ENCODE peak calls at places on chromosomes 3 and 15, in nine cellular contexts. H is WERI-Rb-1; P is T-helper 1 cell; J is osteoblast; U is CD8-positive, alpha-beta memory T cell; E is activated gamma-delta T cell treated with Interleukin-2 at 50 U/mL for 16 hours; V is mesendoderm; L is activated naive CD8-positive, alpha-beta T cell treated with anti-CD3 and anti-CD28 coated beads for 36 hours; D is psoas muscle. C is an unnamed sample.
A peak's percentile ranks its signal among the peaks of the same experiment; 100 is the strongest.

GRCh38 chr3:175956964-175957363 is 1097.8 kb downstream of the NAALADL2 start:
- DNase-seq in H (no peak), P (no peak), J (no peak), U (no peak), E (no peak), V (peak; percentile 60), L (no peak), D (no peak), C (no peak)

GRCh38 chr3:55486857-55487375 is at the start of gene WNT5A:
- DNase-seq in H (peak; percentile 39), P (no peak), J (peak; percentile 93), U (no peak), E (no peak), V (peak; percentile 91), L (no peak), D (peak; percentile 72), C (peak; percentile 79)

GRCh38 chr15:56913670-56914069 is 4.8 kb upstream of the TCF12 start:
- DNase-seq in H (no peak), P (no peak), J (peak; percentile 69), U (no peak), E (no peak), V (peak; percentile 55), L (no peak), D (no peak), C (no peak)

GRCh38 chr15:60414016-60414682 is 16.4 kb upstream of the ANXA2 start:
- DNase-seq in H (no peak), P (no peak), J (peak; percentile 74), U (no peak), E (no peak), V (no peak), L (no peak), D (no peak), C (no peak)

GRCh38 chr15:40264321-40265153 is 18.3 kb downstream of the ANKRD63 start:
- DNase-seq in H (no peak), P (no peak), J (no peak), U (no peak), E (no peak), V (no peak), L (no peak), D (no peak), C (no peak)

GRCh38 chr15:57611119-57611518 is 19.4 kb downstream of the MYZAP start:
- DNase-seq in H (no peak), P (no peak), J (no peak), U (no peak), E (no peak), V (peak; percentile 33), L (no peak), D (no peak), C (no peak)

GRCh38 chr3:101964861-101965260 is 115.5 kb downstream of the NFKBIZ start:
- DNase-seq in H (no peak), P (no peak), J (peak; percentile 61), U (no peak), E (no peak), V (peak; percentile 7), L (no peak), D (no peak), C (no peak)

GRCh38 chr3:30428251-30428650 is 178.2 kb upstream of the TGFBR2 start:
- DNase-seq in H (no peak), P (no peak), J (no peak), U (no peak), E (no peak), V (no peak), L (no peak), D (no peak), C (no peak)

GRCh38 chr15:41506796-41507341 is 6.8 kb downstream of the LTK start:
- DNase-seq in H (peak; percentile 34), P (no peak), J (peak; percentile 88), U (no peak), E (no peak), V (peak; percentile 37), L (no peak), D (no peak), C (no peak)

GRCh38 chr3:109364088-109364487 is 26.7 kb upstream of the DPPA4 start:
- DNase-seq in H (no peak), P (no peak), J (no peak), U (no peak), E (no peak), V (no peak), L (no peak), D (no peak), C (no peak)

GRCh38 chr15:100713163-100713867 is 110.9 kb downstream of the ASB7 start:
- DNase-seq in H (no peak), P (no peak), J (peak; percentile 94), U (no peak), E (no peak), V (peak; percentile 66), L (no peak), D (no peak), C (peak; percentile 57)

GRCh38 chr3:171806200-171807128 is 3.8 kb downstream of the PLD1 start:
- DNase-seq in H (no peak), P (no peak), J (peak; percentile 89), U (no peak), E (no peak), V (no peak), L (no peak), D (no peak), C (no peak)

GRCh38 chr3:37155782-37156181 is 18.6 kb downstream of the LRRFIP2 start:
- DNase-seq in H (no peak), P (no peak), J (no peak), U (no peak), E (no peak), V (no peak), L (no peak), D (no peak), C (no peak)

GRCh38 chr15:80638553-80639167 is 56.5 kb upstream of the ABHD17C start:
- DNase-seq in H (no peak), P (no peak), J (no peak), U (no peak), E (no peak), V (no peak), L (no peak), D (no peak), C (no peak)

GRCh38 chr15:59315914-59316428 is 56.7 kb downstream of the MYO1E start:
- DNase-seq in H (no peak), P (no peak), J (no peak), U (no peak), E (no peak), V (peak; percentile 58), L (no peak), D (no peak), C (no peak)

GRCh38 chr3:46565607-46566039 is 479 bp downstream of the LRRC2 start:
- DNase-seq in H (peak; percentile 11), P (no peak), J (peak; percentile 69), U (no peak), E (no peak), V (peak; percentile 89), L (no peak), D (peak; percentile 92), C (no peak)

GRCh38 chr15:95263751-95264150 is 1032.4 kb downstream of the MCTP2 start:
- DNase-seq in H (no peak), P (no peak), J (no peak), U (no peak), E (no peak), V (no peak), L (no peak), D (no peak), C (no peak)

C was measured in spleen.